ENCODE peak calls at places on chromosomes 12 and 14, in four cellular contexts. One of them, this sample, is unnamed. For H3K4me1 and H3K36me3, the result is how much of the 10 kb centered on the place peaks cover.

GRCh38 chr12:122894173-122895121 is 1.5 kb downstream of the VPS37B start:
- DNase-seq in left lung: no peak
- DNase-seq in endothelial cell of umbilical vein: no peak
- DNase-seq in sigmoid colon: no peak
- DNase-seq in this sample: peak

GRCh38 chr12:124745468-124745890 is 118.2 kb downstream of the SCARB1 start:
- DNase-seq in sigmoid colon: no peak
- DNase-seq in endothelial cell of umbilical vein: no peak
- DNase-seq in left lung: no peak
- DNase-seq in this sample: no peak

GRCh38 chr14:104777808-104778249 is 17.7 kb downstream of the AKT1 start:
- DNase-seq in left lung: peak
- DNase-seq in endothelial cell of umbilical vein: no peak
- DNase-seq in sigmoid colon: no peak
- DNase-seq in this sample: no peak

GRCh38 chr12:23770202-23770938 is 179.1 kb downstream of the SOX5 start:
- DNase-seq in endothelial cell of umbilical vein: no peak
- DNase-seq in sigmoid colon: no peak
- DNase-seq in left lung: no peak
- DNase-seq in this sample: no peak

GRCh38 chr12:47808574-47809380 is 10.9 kb downstream of the HDAC7 start:
- DNase-seq in endothelial cell of umbilical vein: peak
- DNase-seq in sigmoid colon: no peak
- DNase-seq in left lung: peak
- DNase-seq in this sample: no peak

GRCh38 chr14:70061108-70061507 is 127.6 kb downstream of the SLC8A3 start:
- DNase-seq in left lung: no peak
- DNase-seq in endothelial cell of umbilical vein: no peak
- DNase-seq in sigmoid colon: no peak
- DNase-seq in this sample: no peak

GRCh38 chr12:125434131-125434530 is 368.9 kb downstream of the AACS start:
- DNase-seq in endothelial cell of umbilical vein: no peak
- DNase-seq in sigmoid colon: no peak
- DNase-seq in left lung: no peak
- DNase-seq in this sample: no peak

GRCh38 chr14:100568998-100569733 is 18.1 kb downstream of the BEGAIN start:
- DNase-seq in left lung: no peak
- DNase-seq in endothelial cell of umbilical vein: no peak
- DNase-seq in sigmoid colon: no peak
- DNase-seq in this sample: no peak

GRCh38 chr12:105289114-105289904 is 41.2 kb upstream of the C12orf75 start:
- DNase-seq in endothelial cell of umbilical vein: peak
- DNase-seq in left lung: no peak
- DNase-seq in sigmoid colon: no peak
- DNase-seq in this sample: no peak

GRCh38 chr12:116933101-116933500 is 22.4 kb downstream of the FBXW8 start:
- DNase-seq in left lung: no peak
- DNase-seq in endothelial cell of umbilical vein: no peak
- DNase-seq in sigmoid colon: no peak
- DNase-seq in this sample: no peak

GRCh38 chr12:123895477-123895876 is 77.2 kb downstream of the CCDC92 start:
- DNase-seq in sigmoid colon: peak
- DNase-seq in endothelial cell of umbilical vein: no peak
- DNase-seq in left lung: no peak
- DNase-seq in this sample: no peak

GRCh38 chr14:32252030-32252670 is 49.1 kb upstream of the RNU6-8 start:
- DNase-seq in sigmoid colon: peak
- DNase-seq in left lung: no peak
- DNase-seq in endothelial cell of umbilical vein: peak
- DNase-seq in this sample: no peak

GRCh38 chr12:753401-754237 is 1.2 kb downstream of the WNK1 start:
- DNase-seq in endothelial cell of umbilical vein: no peak
- DNase-seq in left lung: peak
- DNase-seq in sigmoid colon: peak
- DNase-seq in this sample: peak

GRCh38 chr12:108394196-108394595 is 55.1 kb upstream of the CMKLR1 start:
- DNase-seq in endothelial cell of umbilical vein: no peak
- DNase-seq in left lung: no peak
- DNase-seq in sigmoid colon: peak
- DNase-seq in this sample: no peak

GRCh38 chr12:113262710-113263109 is 41.4 kb downstream of the TPCN1 start:
- DNase-seq in sigmoid colon: peak
- DNase-seq in left lung: no peak
- DNase-seq in endothelial cell of umbilical vein: no peak
- DNase-seq in this sample: no peak

GRCh38 chr14:26621366-26621765 is 23.5 kb upstream of the NOVA1 start:
- DNase-seq in endothelial cell of umbilical vein: no peak
- DNase-seq in left lung: no peak
- DNase-seq in sigmoid colon: no peak
- DNase-seq in this sample: no peak

GRCh38 chr12:6154730-6155459 is 30.4 kb upstream of the VWF start:
- DNase-seq in endothelial cell of umbilical vein: peak
- DNase-seq in sigmoid colon: peak
- DNase-seq in left lung: no peak
- DNase-seq in this sample: peak

GRCh38 chr12:58169826-58170225 is 228.5 kb downstream of the ATP23 start:
- DNase-seq in left lung: no peak
- DNase-seq in endothelial cell of umbilical vein: no peak
- DNase-seq in sigmoid colon: no peak
- DNase-seq in this sample: no peak

GRCh38 chr12:7322599-7322998 is 18.7 kb downstream of the ACSM4 start:
- DNase-seq in endothelial cell of umbilical vein: no peak
- DNase-seq in sigmoid colon: no peak
- DNase-seq in left lung: no peak
- DNase-seq in this sample: no peak

GRCh38 chr12:43968736-43969135 is 132.9 kb downstream of the TMEM117 start:
- DNase-seq in sigmoid colon: no peak
- DNase-seq in endothelial cell of umbilical vein: no peak
- DNase-seq in left lung: no peak
- DNase-seq in this sample: no peak

GRCh38 chr12:12365442-12365802 is 8.5 kb downstream of the BORCS5 start:
- DNase-seq in sigmoid colon: no peak
- DNase-seq in left lung: no peak
- DNase-seq in endothelial cell of umbilical vein: no peak
- DNase-seq in this sample: no peak

GRCh38 chr12:92899388-92900001 is 29.6 kb downstream of the EEA1 start:
- DNase-seq in endothelial cell of umbilical vein: peak
- DNase-seq in left lung: no peak
- DNase-seq in sigmoid colon: peak
- DNase-seq in this sample: no peak

GRCh38 chr14:32805979-32806378 is 132.7 kb upstream of the NPAS3 start:
- DNase-seq in endothelial cell of umbilical vein: no peak
- DNase-seq in sigmoid colon: no peak
- DNase-seq in left lung: no peak
- DNase-seq in this sample: no peak

GRCh38 chr12:77648716-77649115 is 182.0 kb upstream of the NAV3 start:
- DNase-seq in endothelial cell of umbilical vein: no peak
- DNase-seq in sigmoid colon: no peak
- DNase-seq in left lung: no peak
- DNase-seq in this sample: no peak

GRCh38 chr14:75132374-75133086 is 5.7 kb upstream of the NEK9 start:
- DNase-seq in sigmoid colon: no peak
- DNase-seq in left lung: no peak
- DNase-seq in endothelial cell of umbilical vein: peak
- DNase-seq in this sample: no peak

GRCh38 chr14:104395941-104396681 is 183.5 kb upstream of the C14orf180 start:
- DNase-seq in sigmoid colon: no peak
- DNase-seq in endothelial cell of umbilical vein: no peak
- DNase-seq in left lung: peak
- DNase-seq in this sample: no peak

GRCh38 chr14:53855127-53855526 is 101.5 kb downstream of the BMP4 start:
- DNase-seq in sigmoid colon: no peak
- DNase-seq in left lung: no peak
- DNase-seq in endothelial cell of umbilical vein: no peak
- DNase-seq in this sample: no peak

GRCh38 chr12:88781909-88782308 is 201.6 kb upstream of the KITLG start:
- DNase-seq in endothelial cell of umbilical vein: no peak
- DNase-seq in sigmoid colon: no peak
- DNase-seq in left lung: no peak
- DNase-seq in this sample: no peak

GRCh38 chr12:54025507-54026393 is 2.5 kb upstream of the HOXC6 start:
- DNase-seq in left lung: no peak
- DNase-seq in sigmoid colon: no peak
- DNase-seq in endothelial cell of umbilical vein: no peak
- DNase-seq in this sample: no peak

GRCh38 chr12:109744991-109745942 is 31.6 kb downstream of the FAM222A start:
- DNase-seq in sigmoid colon: no peak
- DNase-seq in left lung: peak
- DNase-seq in endothelial cell of umbilical vein: no peak
- DNase-seq in this sample: peak

GRCh38 chr14:105201928-105202513 is 20.9 kb upstream of the NUDT14 start:
- DNase-seq in endothelial cell of umbilical vein: no peak
- DNase-seq in sigmoid colon: no peak
- DNase-seq in left lung: no peak
- DNase-seq in this sample: no peak

GRCh38 chr14:63800083-63800482 is 52.7 kb upstream of the SYNE2 start:
- DNase-seq in left lung: no peak
- DNase-seq in sigmoid colon: no peak
- DNase-seq in endothelial cell of umbilical vein: no peak
- DNase-seq in this sample: no peak

GRCh38 chr12:92995258-92995905 is 66.3 kb upstream of the EEA1 start:
- DNase-seq in left lung: no peak
- DNase-seq in endothelial cell of umbilical vein: no peak
- DNase-seq in sigmoid colon: no peak
- DNase-seq in this sample: no peak

GRCh38 chr12:76199808-76200207 is 115.3 kb upstream of the NAP1L1 start:
- DNase-seq in left lung: no peak
- DNase-seq in endothelial cell of umbilical vein: no peak
- DNase-seq in sigmoid colon: no peak
- DNase-seq in this sample: no peak

GRCh38 chr12:123118397-123118945 is 32.4 kb downstream of the PITPNM2 start:
- DNase-seq in endothelial cell of umbilical vein: no peak
- DNase-seq in left lung: no peak
- DNase-seq in sigmoid colon: peak
- DNase-seq in this sample: no peak

GRCh38 chr14:52267501-52268190 is at the start of gene PTGDR:
- DNase-seq in endothelial cell of umbilical vein: no peak
- DNase-seq in sigmoid colon: no peak
- DNase-seq in left lung: peak
- DNase-seq in this sample: peak

GRCh38 chr12:19236656-19237055 is 107.1 kb downstream of the PLEKHA5 start:
- DNase-seq in sigmoid colon: no peak
- DNase-seq in left lung: no peak
- DNase-seq in endothelial cell of umbilical vein: no peak
- DNase-seq in this sample: no peak

GRCh38 chr12:19239616-19240234 is 110.2 kb downstream of the PLEKHA5 start:
- DNase-seq in sigmoid colon: no peak
- DNase-seq in endothelial cell of umbilical vein: no peak
- DNase-seq in left lung: no peak
- DNase-seq in this sample: no peak

GRCh38 chr12:19234991-19235876 is 105.7 kb downstream of the PLEKHA5 start:
- DNase-seq in left lung: no peak
- DNase-seq in sigmoid colon: no peak
- DNase-seq in endothelial cell of umbilical vein: peak
- DNase-seq in this sample: no peak

GRCh38 chr12:19238520-19238919 is 109.0 kb downstream of the PLEKHA5 start:
- DNase-seq in left lung: no peak
- DNase-seq in sigmoid colon: no peak
- DNase-seq in endothelial cell of umbilical vein: no peak
- DNase-seq in this sample: no peak

DNA sequence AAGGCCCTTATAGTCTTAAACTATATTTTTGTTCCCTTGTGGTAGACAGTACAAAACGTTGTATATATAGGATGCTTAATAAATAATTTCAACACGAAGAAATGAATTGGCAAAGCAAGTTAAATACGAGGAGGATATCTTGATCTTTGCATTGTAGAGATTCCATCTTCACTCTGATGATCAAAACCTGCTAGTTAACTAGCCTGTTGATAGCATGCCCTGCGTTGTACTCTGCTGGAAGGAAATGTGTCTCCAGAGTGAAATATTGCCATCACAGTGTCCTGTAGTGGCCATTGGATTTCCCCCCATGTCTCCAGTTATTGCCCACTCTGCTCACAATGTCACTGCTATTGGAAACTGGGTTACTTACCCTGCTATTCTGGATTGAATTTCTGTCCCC is 109.5 kb downstream of the PLEKHA5 start:
- DNase-seq in sigmoid colon: no peak
- DNase-seq in left lung: no peak
- DNase-seq in endothelial cell of umbilical vein: no peak
- DNase-seq in this sample: no peak
- H3K4me1 ChIP-seq in sigmoid colon: under half
- H3K4me1 ChIP-seq in left lung: under half
- H3K4me1 ChIP-seq in endothelial cell of umbilical vein: under half
- H3K4me1 ChIP-seq in this sample: under half

GRCh38 chr12:121595520-121595919 is 14.7 kb upstream of the KDM2B start:
- DNase-seq in left lung: no peak
- DNase-seq in sigmoid colon: no peak
- DNase-seq in endothelial cell of umbilical vein: no peak
- DNase-seq in this sample: no peak
- H3K36me3 ChIP-seq in left lung: under half
- H3K36me3 ChIP-seq in sigmoid colon: under half
- H3K36me3 ChIP-seq in endothelial cell of umbilical vein: under half
- H3K36me3 ChIP-seq in this sample: under half

DNA sequence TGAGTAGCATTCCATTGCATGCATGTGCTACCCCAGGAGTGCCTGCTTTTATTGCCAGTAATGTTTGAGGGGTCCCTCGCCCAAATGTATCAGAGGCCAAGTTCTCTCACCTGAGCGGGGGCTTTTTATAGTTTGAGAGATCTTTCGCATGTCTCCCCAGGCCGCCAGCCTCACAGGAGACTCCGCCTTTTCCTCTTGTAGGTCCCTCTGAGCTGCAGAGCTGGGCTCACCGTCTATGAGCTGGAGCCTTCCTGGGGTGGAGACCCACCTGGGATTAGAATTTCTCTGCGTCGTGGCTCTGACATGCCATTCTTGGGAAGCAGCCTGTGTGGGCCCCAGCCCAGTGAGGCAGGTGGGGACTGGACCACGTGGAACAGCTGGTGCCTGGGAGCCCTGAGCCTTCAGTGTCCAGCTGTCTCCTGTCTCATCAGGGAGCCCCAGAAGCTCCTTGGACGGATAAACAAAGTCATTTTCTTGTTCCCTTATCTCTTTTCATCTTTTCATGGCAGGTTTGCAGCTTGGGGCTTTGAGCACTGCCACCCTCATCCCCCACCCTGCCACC is 261.7 kb upstream of the CRY1 start:
- DNase-seq in endothelial cell of umbilical vein: no peak
- DNase-seq in left lung: no peak
- DNase-seq in sigmoid colon: no peak
- DNase-seq in this sample: no peak
- H3K4me1 ChIP-seq in endothelial cell of umbilical vein: under half
- H3K4me1 ChIP-seq in left lung: under half
- H3K4me1 ChIP-seq in sigmoid colon: under half
- H3K4me1 ChIP-seq in this sample: under half

GRCh38 chr12:112179936-112180335 is 54.6 kb downstream of the TRAFD1 start:
- DNase-seq in left lung: no peak
- DNase-seq in endothelial cell of umbilical vein: no peak
- DNase-seq in sigmoid colon: no peak
- DNase-seq in this sample: no peak

GRCh38 chr12:112175361-112176155 is 50.2 kb downstream of the TRAFD1 start:
- DNase-seq in endothelial cell of umbilical vein: no peak
- DNase-seq in left lung: no peak
- DNase-seq in sigmoid colon: peak
- DNase-seq in this sample: no peak

GRCh38 chr12:112179341-112179740 is 54.0 kb downstream of the TRAFD1 start:
- DNase-seq in endothelial cell of umbilical vein: no peak
- DNase-seq in left lung: no peak
- DNase-seq in sigmoid colon: peak
- DNase-seq in this sample: no peak

GRCh38 chr12:112178796-112179195 is 53.4 kb downstream of the TRAFD1 start:
- DNase-seq in endothelial cell of umbilical vein: no peak
- DNase-seq in left lung: no peak
- DNase-seq in sigmoid colon: peak
- DNase-seq in this sample: no peak

GRCh38 chr12:112176321-112177010 is 51.1 kb downstream of the TRAFD1 start:
- DNase-seq in sigmoid colon: peak
- DNase-seq in left lung: no peak
- DNase-seq in endothelial cell of umbilical vein: no peak
- DNase-seq in this sample: no peak
- H3K36me3 ChIP-seq in sigmoid colon: half or more
- H3K36me3 ChIP-seq in left lung: under half
- H3K36me3 ChIP-seq in endothelial cell of umbilical vein: under half
- H3K36me3 ChIP-seq in this sample: half or more

This sample was measured in upper lobe of right lung.